ENCODE peak calls at places on chromosomes 6 and 20, in seven cellular contexts. J is spleen, L is GM13977, C is AG10803, X is psoas muscle, D is MM.1S, T is fibroblast of pulmonary artery. N is an unnamed sample.

GRCh38 chr6:31462964-31463940 is 34.7 kb upstream of the MICB start:
- DNase-seq in T (peak; percentile 82), C (peak; percentile 57), J (peak; percentile 91), X (peak; percentile 70), L (peak; percentile 90), D (peak; percentile 84), N (no peak)

GRCh38 chr6:128432394-128432793 is 88.0 kb downstream of the PTPRK start:
- DNase-seq in D (no peak), J (no peak), X (no peak), L (no peak), T (peak; percentile 58), C (peak; percentile 47), N (no peak)

GRCh38 chr6:5398530-5398929 is 137.2 kb downstream of the FARS2 start:
- DNase-seq in C (peak; percentile 61), D (peak; percentile 28), L (peak; percentile 26), T (peak; percentile 74), J (no peak), X (no peak), N (no peak)

GRCh38 chr6:162109466-162110040 is 618.0 kb downstream of the PRKN start:
- DNase-seq in D (no peak), L (no peak), J (no peak), T (no peak), X (no peak), C (no peak), N (no peak)

GRCh38 chr6:3759656-3760245 is 8.2 kb upstream of the PXDC1 start:
- DNase-seq in T (peak; percentile 66), C (peak; percentile 93), X (no peak), J (no peak), D (no peak), L (no peak), N (no peak)

GRCh38 chr20:58308290-58308679 is 1.2 kb upstream of the RAB22A start:
- DNase-seq in T (no peak), X (no peak), C (peak; percentile 17), D (no peak), L (no peak), J (no peak), N (no peak)

GRCh38 chr20:38325905-38326304 is 20.4 kb upstream of the LBP start:
- DNase-seq in X (no peak), T (no peak), L (no peak), C (no peak), D (peak; percentile 21), J (no peak), N (no peak)

GRCh38 chr6:135880066-135880972 is 28.8 kb downstream of the PDE7B start:
- DNase-seq in T (peak; percentile 46), C (peak; percentile 72), X (no peak), D (peak; percentile 44), J (no peak), L (peak; percentile 37), N (no peak)

GRCh38 chr6:166601956-166602355 is 15.5 kb upstream of the RAMACL start:
- DNase-seq in C (no peak), D (no peak), X (no peak), T (no peak), L (no peak), J (no peak), N (no peak)

GRCh38 chr6:132161283-132161682 is 210.1 kb upstream of the CCN2 start:
- DNase-seq in D (peak; percentile 30), T (peak; percentile 81), L (peak; percentile 3), C (peak; percentile 68), X (no peak), J (no peak), N (no peak)

GRCh38 chr6:85450578-85450884 is 648 bp downstream of the NT5E start:
- DNase-seq in D (no peak), L (peak; percentile 38), C (no peak), T (no peak), J (no peak), X (no peak), N (no peak)

GRCh38 chr6:159761135-159761872 is 541 bp upstream of the ACAT2 start:
- DNase-seq in T (peak; percentile 26), C (no peak), L (peak; percentile 25), D (peak; percentile 29), J (peak; percentile 89), X (peak; percentile 38), N (no peak)

GRCh38 chr6:41668968-41669367 is 30.7 kb downstream of the MDFI start:
- DNase-seq in T (no peak), D (no peak), C (no peak), J (no peak), L (no peak), X (no peak), N (no peak)

GRCh38 chr6:137265574-137265973 is 46.4 kb upstream of the IFNGR1 start:
- DNase-seq in J (no peak), D (no peak), C (no peak), X (no peak), L (no peak), T (no peak), N (no peak)

GRCh38 chr6:43383021-43383667 is 13.7 kb upstream of the ZNF318 start:
- DNase-seq in L (no peak), T (peak; percentile 78), J (no peak), X (no peak), C (peak; percentile 46), D (no peak), N (no peak)

GRCh38 chr6:37109714-37110454 is 60.1 kb upstream of the PIM1 start:
- DNase-seq in D (no peak), J (no peak), L (no peak), T (no peak), C (no peak), X (no peak), N (no peak)

GRCh38 chr6:819122-819521 is 126.2 kb upstream of the EXOC2 start:
- DNase-seq in D (no peak), C (no peak), X (no peak), J (no peak), T (no peak), L (no peak), N (no peak)

GRCh38 chr6:105112577-105112976 is 67.2 kb downstream of the POPDC3 start:
- DNase-seq in X (no peak), T (peak; percentile 10), J (no peak), C (peak; percentile 2), L (no peak), D (peak; percentile 7), N (no peak)

GRCh38 chr20:17749979-17750721 is 50.4 kb downstream of the BANF2 start:
- DNase-seq in J (peak; percentile 80), C (no peak), D (no peak), T (peak; percentile 49), X (peak; percentile 70), L (no peak), N (no peak)

DNA sequence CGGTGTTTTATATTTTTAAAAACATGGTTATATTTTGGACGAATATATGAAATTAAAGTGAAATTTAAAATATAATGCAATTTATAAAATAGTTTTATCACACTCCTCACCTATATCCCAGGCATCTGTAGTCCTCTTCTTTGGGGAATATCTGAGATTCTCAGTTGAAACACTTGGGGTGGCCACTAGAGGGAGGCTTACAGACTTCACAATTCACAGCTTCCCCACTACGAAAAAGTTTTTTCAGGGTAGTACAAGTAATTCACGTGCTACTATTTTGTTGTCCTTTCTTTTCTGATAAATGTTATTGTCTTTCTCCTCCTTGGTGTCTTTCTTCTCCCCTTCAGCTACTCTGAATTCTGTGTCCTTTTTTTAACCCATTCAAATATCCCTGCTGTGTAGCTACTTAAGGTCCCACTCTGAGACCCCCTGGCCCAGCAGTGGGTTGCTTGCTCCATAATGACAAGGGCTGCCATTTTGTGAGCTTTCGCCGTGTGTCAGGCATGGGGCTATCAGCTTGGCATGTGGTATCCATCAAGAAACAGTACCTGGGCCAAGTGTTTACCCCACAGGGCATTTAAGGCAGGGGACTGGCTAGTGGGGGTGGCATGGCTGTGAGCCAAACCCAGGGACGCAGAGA is 43.6 kb upstream of the PHACTR3 start:
- DNase-seq in D (peak; percentile 39), T (peak; percentile 8), X (no peak), L (peak; percentile 69), C (peak; percentile 52), J (no peak), N (no peak)
- TF ChIP-seq CTCF in D (peak; percentile 53), T (peak; percentile 45), X (peak; percentile 25), L (peak; percentile 54), C (peak; percentile 81), J (peak; percentile 47), N (peak; percentile 48)

GRCh38 chr6:14429396-14429795 is 311.8 kb downstream of the CD83 start:
- DNase-seq in C (no peak), D (no peak), J (no peak), L (no peak), T (no peak), X (no peak), N (no peak)
- TF ChIP-seq CTCF in C (no peak), D (no peak), J (no peak), L (no peak), T (no peak), X (no peak), N (no peak)

GRCh38 chr20:13865825-13866351 is 81.1 kb downstream of the NDUFAF5 start:
- DNase-seq in D (no peak), L (no peak), C (peak; percentile 97), X (no peak), J (no peak), T (no peak), N (no peak)

GRCh38 chr20:13873814-13874213 is 89.0 kb downstream of the NDUFAF5 start:
- DNase-seq in L (no peak), C (no peak), T (no peak), D (no peak), X (no peak), J (no peak), N (no peak)

GRCh38 chr20:13874269-13875158 is 89.7 kb downstream of the NDUFAF5 start:
- DNase-seq in J (no peak), C (no peak), L (no peak), X (no peak), T (no peak), D (no peak), N (no peak)

GRCh38 chr20:13868331-13868730 is 83.5 kb downstream of the NDUFAF5 start:
- DNase-seq in D (no peak), L (no peak), T (peak; percentile 9), J (no peak), X (no peak), C (peak; percentile 98), N (no peak)

DNA sequence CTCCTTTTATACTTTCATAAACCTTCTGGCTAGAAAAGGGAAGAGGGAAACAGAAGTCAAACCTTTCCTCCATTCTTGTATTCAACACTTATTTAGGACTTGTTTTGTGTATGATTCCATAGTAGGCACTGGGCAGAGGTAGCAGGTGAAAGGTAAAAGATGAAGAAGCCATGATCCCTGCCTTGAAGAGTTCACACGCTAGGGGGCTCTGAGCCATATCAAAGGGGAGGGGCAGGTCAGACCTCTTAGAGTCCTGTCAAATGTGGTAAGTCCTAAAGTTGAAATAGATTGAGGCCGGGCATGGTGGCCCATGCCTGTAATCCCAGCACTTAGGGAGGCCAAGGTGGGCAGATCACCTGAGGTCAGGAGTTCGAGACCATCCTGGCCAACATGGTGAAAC is 85.5 kb downstream of the NDUFAF5 start:
- DNase-seq in C (no peak), L (no peak), X (no peak), J (no peak), T (no peak), D (no peak), N (no peak)
- TF ChIP-seq CTCF in C (no peak), L (peak; percentile 32), X (no peak), J (no peak), T (no peak), D (no peak), N (no peak)

DNA sequence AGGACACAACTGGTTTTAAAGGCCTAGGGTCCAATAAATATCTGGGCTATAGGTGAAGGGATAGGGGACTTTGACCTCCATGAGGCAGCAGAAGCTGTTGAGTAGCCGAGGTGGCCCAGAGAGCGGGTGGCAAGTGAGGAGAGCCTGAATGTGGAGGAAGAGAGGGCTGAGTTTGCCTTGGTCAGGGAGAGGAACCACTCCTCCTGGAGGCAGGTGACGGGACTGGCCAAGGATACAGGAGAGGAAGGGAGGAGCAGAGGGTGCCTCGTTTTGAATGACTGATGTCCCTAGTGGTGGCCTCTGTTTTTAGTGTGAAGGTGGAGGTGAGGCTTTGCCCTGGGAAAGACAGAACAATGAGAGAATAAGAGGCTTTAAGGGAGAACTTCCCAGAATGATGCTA is 19.1 kb upstream of the AAR2 start:
- DNase-seq in T (no peak), L (no peak), C (no peak), X (no peak), D (no peak), J (peak; percentile 7), N (no peak)
- TF ChIP-seq CTCF in T (no peak), L (no peak), C (no peak), X (no peak), D (no peak), J (no peak), N (no peak)